ENCODE peak calls at places on chromosomes 7 and 10, in six cellular contexts. E, F, M, Y, S and O are unnamed samples.

GRCh38 chr7:114715907-114716306 is 206.0 kb upstream of the MDFIC start:
- DNase-seq in E (no peak), F (no peak), M (no peak), Y (no peak), S (peak), O (no peak)

GRCh38 chr10:88522715-88523114 is 60.4 kb downstream of the RNLS start:
- DNase-seq in E (no peak), F (no peak), M (no peak), Y (no peak), S (peak), O (no peak)

GRCh38 chr10:17669185-17669872 is 25.4 kb downstream of the STAM start:
- DNase-seq in E (no peak), F (no peak), M (no peak), Y (no peak), S (no peak), O (no peak)

GRCh38 chr10:46328853-46329689 is 42.3 kb downstream of the ANTXRL start:
- DNase-seq in E (no peak), F (no peak), M (no peak), Y (no peak), S (no peak), O (no peak)

GRCh38 chr10:128892005-128892404 is 575.0 kb upstream of the MGMT start:
- DNase-seq in E (no peak), F (no peak), M (no peak), Y (no peak), S (no peak), O (no peak)

GRCh38 chr7:88522771-88523316 is 216.2 kb upstream of the STEAP4 start:
- DNase-seq in E (no peak), F (no peak), M (no peak), Y (no peak), S (no peak), O (no peak)

GRCh38 chr7:91347288-91347687 is 83.1 kb downstream of the FZD1 start:
- DNase-seq in E (no peak), F (no peak), M (peak), Y (no peak), S (peak), O (peak)

GRCh38 chr10:48251525-48252353 is 22.8 kb downstream of the FRMPD2 start:
- DNase-seq in E (peak), F (no peak), M (no peak), Y (no peak), S (no peak), O (no peak)

GRCh38 chr10:113341138-113341537 is 211.7 kb upstream of the HABP2 start:
- DNase-seq in E (no peak), F (no peak), M (no peak), Y (no peak), S (no peak), O (no peak)

GRCh38 chr10:103648951-103649532 is 155.5 kb downstream of the NEURL1 start:
- DNase-seq in E (no peak), F (no peak), M (no peak), Y (no peak), S (peak), O (no peak)

GRCh38 chr10:33099748-33100147 is 141.7 kb upstream of the ITGB1 start:
- DNase-seq in E (no peak), F (no peak), M (no peak), Y (no peak), S (no peak), O (peak)

GRCh38 chr10:34962866-34963265 is 127.3 kb downstream of the CUL2 start:
- DNase-seq in E (no peak), F (no peak), M (no peak), Y (no peak), S (no peak), O (no peak)

GRCh38 chr10:75736889-75737610 is 305.6 kb downstream of the LRMDA start:
- DNase-seq in E (no peak), F (no peak), M (no peak), Y (no peak), S (no peak), O (no peak)

GRCh38 chr10:76444034-76444800 is 1012.8 kb downstream of the LRMDA start:
- DNase-seq in E (no peak), F (no peak), M (peak), Y (no peak), S (peak), O (peak)

GRCh38 chr7:29328811-29329210 is 134.2 kb downstream of the CHN2 start:
- DNase-seq in E (no peak), F (no peak), M (no peak), Y (no peak), S (no peak), O (peak)

GRCh38 chr7:130140551-130141160 is 64.5 kb downstream of the TMEM209 start:
- DNase-seq in E (no peak), F (no peak), M (no peak), Y (no peak), S (no peak), O (no peak)

GRCh38 chr7:16813232-16813616 is 8.4 kb upstream of the AGR2 start:
- DNase-seq in E (no peak), F (no peak), M (no peak), Y (no peak), S (no peak), O (no peak)

GRCh38 chr7:143227806-143228205 is 6.0 kb downstream of the TAS2R40 start:
- DNase-seq in E (no peak), F (no peak), M (no peak), Y (no peak), S (no peak), O (peak)

GRCh38 chr7:98229991-98230745 is 18.9 kb downstream of the BHLHA15 start:
- DNase-seq in E (no peak), F (no peak), M (no peak), Y (no peak), S (no peak), O (no peak)

GRCh38 chr10:22894714-22895113 is 33.1 kb upstream of the ARMC3 start:
- DNase-seq in E (no peak), F (no peak), M (no peak), Y (no peak), S (no peak), O (no peak)

GRCh38 chr7:30929686-30930085 is 18.0 kb downstream of the AQP1 start:
- DNase-seq in E (no peak), F (no peak), M (no peak), Y (no peak), S (no peak), O (no peak)

GRCh38 chr7:155656891-155657290 is 12.4 kb downstream of the RBM33 start:
- DNase-seq in E (no peak), F (no peak), M (no peak), Y (no peak), S (no peak), O (no peak)

GRCh38 chr10:47183726-47184084 is 116.3 kb upstream of the GDF10 start:
- DNase-seq in E (no peak), F (no peak), M (no peak), Y (no peak), S (peak), O (no peak)

GRCh38 chr7:128164061-128164954 is 76.8 kb upstream of the LEP start:
- DNase-seq in E (no peak), F (peak), M (no peak), Y (no peak), S (peak), O (peak)

GRCh38 chr10:10320981-10321380 is 696.7 kb upstream of the CELF2 start:
- DNase-seq in E (no peak), F (no peak), M (no peak), Y (no peak), S (peak), O (peak)

GRCh38 chr10:43384252-43385221 is 13.1 kb downstream of the FXYD4 start:
- DNase-seq in E (no peak), F (no peak), M (no peak), Y (no peak), S (no peak), O (no peak)

GRCh38 chr10:12403119-12403518 is 53.8 kb downstream of the CAMK1D start:
- DNase-seq in E (no peak), F (no peak), M (no peak), Y (no peak), S (no peak), O (no peak)

GRCh38 chr10:13420532-13421307 is 72.6 kb upstream of the SEPHS1 start:
- DNase-seq in E (no peak), F (no peak), M (no peak), Y (no peak), S (no peak), O (no peak)

GRCh38 chr10:79025113-79025832 is 43.5 kb upstream of the ZMIZ1 start:
- DNase-seq in E (no peak), F (no peak), M (no peak), Y (no peak), S (no peak), O (no peak)

GRCh38 chr10:132990684-132991545 is 48.5 kb upstream of the CFAP46 start:
- DNase-seq in E (no peak), F (no peak), M (no peak), Y (no peak), S (no peak), O (no peak)

GRCh38 chr10:110356628-110357245 is 52.0 kb upstream of the SMNDC1 start:
- DNase-seq in E (no peak), F (peak), M (peak), Y (peak), S (peak), O (peak)

GRCh38 chr7:116588225-116588624 is 63.4 kb downstream of the CAV1 start:
- DNase-seq in E (no peak), F (peak), M (peak), Y (no peak), S (peak), O (peak)

GRCh38 chr10:132248455-132249231 is 59.1 kb downstream of the STK32C start:
- DNase-seq in E (no peak), F (no peak), M (peak), Y (peak), S (peak), O (no peak)